ENCODE peak calls at places on chromosomes 2 and 18, in six cellular contexts. M is CD8-positive, alpha-beta T cell; W is Karpas-422; K is CD4-positive, alpha-beta memory T cell; A is heart right ventricle; G is body of pancreas. J is an unnamed sample. For H3K4me1, the result is how much of the 10 kb centered on the place peaks cover.

GRCh38 chr2:16665746-16666452 is at the start of gene CYRIA:
- DNase-seq in W (peak), A (peak), K (peak), M (peak), G (peak), J (no peak)

GRCh38 chr2:231293163-231293562 is 94.7 kb downstream of the ARMC9 start:
- DNase-seq in G (no peak), M (no peak), K (no peak), W (no peak), A (no peak), J (no peak)

GRCh38 chr2:71486881-71487640 is 33.7 kb downstream of the DYSF start:
- DNase-seq in A (no peak), G (no peak), M (no peak), W (no peak), K (no peak), J (no peak)

GRCh38 chr2:239035361-239035814 is 187.5 kb downstream of the TWIST2 start:
- DNase-seq in W (peak), G (peak), M (peak), A (peak), K (peak), J (no peak)

GRCh38 chr2:74704216-74704615 is 50.2 kb downstream of the SEMA4F start:
- DNase-seq in A (no peak), G (no peak), W (no peak), M (no peak), K (no peak), J (no peak)

GRCh38 chr2:102603904-102604303 is 15.4 kb upstream of the SLC9A2 start:
- DNase-seq in M (no peak), W (no peak), G (no peak), K (no peak), A (no peak), J (no peak)

GRCh38 chr18:3794537-3795348 is 344.8 kb downstream of the TGIF1 start:
- DNase-seq in K (no peak), M (no peak), A (peak), G (no peak), W (no peak), J (no peak)

GRCh38 chr18:49081511-49082146 is 130.9 kb upstream of the SMAD7 start:
- DNase-seq in K (no peak), W (no peak), G (no peak), A (no peak), M (no peak), J (no peak)

GRCh38 chr2:150232321-150232720 is 255.1 kb downstream of the RND3 start:
- DNase-seq in M (no peak), K (no peak), G (no peak), A (no peak), W (no peak), J (no peak)

GRCh38 chr18:56563568-56563967 is 74.8 kb downstream of the TXNL1 start:
- DNase-seq in G (no peak), A (no peak), W (peak), M (no peak), K (no peak), J (peak)

GRCh38 chr2:240163844-240164574 is 23.6 kb upstream of the OTOS start:
- DNase-seq in W (no peak), G (no peak), A (no peak), K (no peak), M (no peak), J (no peak)

GRCh38 chr2:85390941-85391669 is 19.1 kb downstream of the CAPG start:
- DNase-seq in G (peak), K (peak), A (peak), M (peak), W (peak), J (peak)

GRCh38 chr18:55781481-55781957 is 193.5 kb upstream of the TCF4 start:
- DNase-seq in M (no peak), W (no peak), G (no peak), A (peak), K (no peak), J (no peak)

GRCh38 chr2:1874950-1875349 is 130.6 kb upstream of the PXDN start:
- DNase-seq in G (no peak), M (no peak), A (no peak), K (no peak), W (no peak), J (no peak)

GRCh38 chr2:105432749-105433148 is 33.9 kb upstream of the FHL2 start:
- DNase-seq in M (no peak), W (no peak), K (no peak), A (no peak), G (no peak), J (no peak)

GRCh38 chr2:199740111-199740428 is 110.9 kb downstream of the FTCDNL1 start:
- DNase-seq in A (no peak), W (no peak), K (no peak), G (no peak), M (no peak), J (no peak)

GRCh38 chr2:42201228-42201855 is 32.2 kb downstream of the EML4 start:
- DNase-seq in G (no peak), K (no peak), W (no peak), A (no peak), M (no peak), J (no peak)

GRCh38 chr2:205321240-205321639 is 361.1 kb upstream of the NRP2 start:
- DNase-seq in A (no peak), G (no peak), W (no peak), K (no peak), M (no peak), J (no peak)

GRCh38 chr2:65551528-65551927 is 119.1 kb upstream of the SPRED2 start:
- DNase-seq in K (no peak), M (no peak), G (no peak), W (no peak), A (no peak), J (no peak)

GRCh38 chr18:75779450-75779849 is 351.9 kb upstream of the SMIM21 start:
- DNase-seq in W (no peak), M (no peak), K (no peak), A (no peak), G (no peak), J (no peak)

GRCh38 chr2:64846175-64846574 is 143.0 kb upstream of the SLC1A4 start:
- DNase-seq in G (no peak), A (no peak), K (no peak), M (no peak), W (no peak), J (no peak)

GRCh38 chr2:28449489-28450395 is 46.1 kb upstream of the PLB1 start:
- DNase-seq in W (no peak), A (no peak), G (no peak), M (no peak), K (no peak), J (no peak)

GRCh38 chr2:42969231-42970150 is 177.1 kb upstream of the HAAO start:
- DNase-seq in M (no peak), W (no peak), G (no peak), A (no peak), K (no peak), J (no peak)

GRCh38 chr2:7190587-7191320 is 273.5 kb downstream of the RNF144A start:
- DNase-seq in G (no peak), M (no peak), K (no peak), A (no peak), W (no peak), J (no peak)

GRCh38 chr2:148259674-148260073 is 238.8 kb downstream of the MBD5 start:
- DNase-seq in W (peak), M (no peak), A (no peak), G (no peak), K (no peak), J (no peak)

GRCh38 chr2:203706403-203706802 is at the start of gene CD28:
- DNase-seq in W (no peak), A (peak), K (peak), M (peak), G (no peak), J (no peak)

GRCh38 chr18:13544953-13545352 is 181.4 kb downstream of the FAM210A start:
- DNase-seq in M (no peak), G (no peak), A (no peak), K (no peak), W (no peak), J (no peak)

GRCh38 chr2:233228414-233228813 is 23.1 kb upstream of the ATG16L1 start:
- DNase-seq in K (no peak), W (no peak), A (no peak), G (no peak), M (no peak), J (no peak)

GRCh38 chr2:233226511-233227031 is 24.9 kb upstream of the ATG16L1 start:
- DNase-seq in G (no peak), M (no peak), W (no peak), K (no peak), A (no peak), J (no peak)

GRCh38 chr2:233225230-233226068 is 26.0 kb upstream of the ATG16L1 start:
- DNase-seq in K (no peak), M (no peak), A (no peak), W (no peak), G (no peak), J (no peak)

GRCh38 chr2:233223059-233223894 is 28.2 kb upstream of the ATG16L1 start:
- DNase-seq in G (no peak), A (no peak), K (no peak), M (no peak), W (peak), J (no peak)

DNA sequence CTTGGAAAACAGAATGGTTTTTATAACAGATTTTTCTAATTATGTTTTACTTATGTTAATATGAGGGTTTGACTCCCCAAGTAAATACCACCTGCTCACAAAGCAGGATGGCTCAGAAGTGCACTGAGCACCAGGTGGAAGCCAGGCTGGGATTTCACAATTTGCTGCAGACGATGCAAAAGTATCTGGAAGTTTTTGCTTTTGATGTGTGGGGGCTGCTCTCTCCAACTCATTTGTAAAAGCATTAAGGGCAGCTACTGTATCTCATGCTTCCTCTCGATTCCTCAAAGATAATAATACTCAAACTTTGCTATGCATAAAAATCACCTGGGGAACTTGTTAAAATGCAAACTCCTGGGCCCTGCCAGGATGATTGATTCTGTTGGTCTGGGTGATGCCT is 23.9 kb upstream of the ATG16L1 start:
- DNase-seq in M (no peak), K (no peak), W (no peak), G (no peak), A (no peak), J (no peak)
- H3K4me1 ChIP-seq in M (under half), K (under half), W (under half), G (under half), A (under half), J (under half)

DNA sequence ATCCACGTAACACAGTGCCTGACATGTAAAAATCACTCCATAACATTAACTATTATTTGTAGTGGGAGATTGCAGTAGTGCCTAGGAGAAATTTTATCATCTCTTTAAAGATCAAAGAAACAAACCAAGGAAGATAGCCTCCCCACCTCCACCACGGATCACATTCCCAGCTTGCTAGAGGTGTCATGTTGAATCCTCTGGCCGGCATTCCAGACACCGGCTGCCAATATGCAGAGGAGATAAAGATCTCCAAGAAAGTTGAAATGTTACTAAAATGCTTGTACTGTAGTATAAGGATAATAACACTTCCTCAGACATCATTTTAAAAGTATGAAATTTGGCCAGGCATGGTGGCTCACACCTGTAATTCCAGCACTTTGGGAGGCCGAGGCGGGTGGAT is 6.1 kb upstream of the ATG16L1 start:
- DNase-seq in A (no peak), M (no peak), W (no peak), G (no peak), K (no peak), J (no peak)
- H3K4me1 ChIP-seq in A (under half), M (under half), W (under half), G (under half), K (half or more), J (under half)

DNA sequence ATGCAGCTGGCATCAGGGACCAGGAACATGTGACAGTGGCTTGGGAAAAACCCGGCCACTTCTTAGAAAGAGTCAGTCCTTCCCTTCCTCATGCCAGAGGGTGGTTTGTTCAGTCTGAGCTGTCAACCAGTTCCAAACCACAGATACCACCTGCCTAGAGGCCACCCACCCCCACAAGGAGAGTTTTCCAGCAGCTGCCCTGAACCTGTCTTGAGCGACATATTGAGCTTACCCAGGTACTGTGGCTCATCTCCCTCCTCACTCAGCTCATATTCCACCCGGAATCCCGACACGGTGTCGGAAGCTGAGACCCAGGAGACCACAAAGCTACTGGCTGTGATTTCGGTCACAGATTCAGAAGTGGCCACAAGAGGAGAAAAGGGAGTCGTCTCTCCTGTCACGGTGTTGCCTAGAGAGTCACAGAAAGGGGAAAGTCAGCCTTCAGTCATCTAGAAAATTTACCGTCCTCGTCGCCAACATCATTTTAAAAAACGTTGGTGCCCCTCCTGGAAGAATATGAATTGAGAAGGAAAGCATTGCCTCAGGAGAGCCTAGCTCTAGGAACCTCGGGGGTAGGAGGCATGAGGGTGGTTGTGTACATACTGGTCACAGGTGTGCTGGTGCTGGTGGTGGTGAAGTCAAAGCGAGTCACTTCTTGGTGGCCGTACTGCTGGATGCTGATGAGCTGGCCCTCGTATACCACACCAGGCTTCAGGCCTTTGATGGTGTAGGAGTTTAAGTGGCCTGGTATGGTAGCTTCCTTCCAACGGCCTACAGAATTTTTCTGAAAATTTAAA is 26.3 kb downstream of the FN1 start:
- DNase-seq in K (no peak), W (no peak), M (no peak), G (no peak), A (no peak), J (no peak)
- H3K4me1 ChIP-seq in K (under half), W (under half), M (under half), G (under half), A (under half), J (half or more)

GRCh38 chr2:37321029-37321682 is 3.5 kb downstream of the PRKD3 start:
- DNase-seq in M (no peak), A (no peak), W (no peak), G (no peak), K (no peak), J (no peak)

GRCh38 chr2:37318401-37318800 is 6.2 kb downstream of the PRKD3 start:
- DNase-seq in M (no peak), W (no peak), K (no peak), A (no peak), G (no peak), J (no peak)

GRCh38 chr2:37317746-37318145 is 6.9 kb downstream of the PRKD3 start:
- DNase-seq in G (no peak), W (no peak), K (no peak), A (no peak), M (no peak), J (no peak)

GRCh38 chr2:37322368-37322767 is 2.3 kb downstream of the PRKD3 start:
- DNase-seq in A (no peak), K (no peak), M (no peak), W (no peak), G (no peak), J (no peak)

DNA sequence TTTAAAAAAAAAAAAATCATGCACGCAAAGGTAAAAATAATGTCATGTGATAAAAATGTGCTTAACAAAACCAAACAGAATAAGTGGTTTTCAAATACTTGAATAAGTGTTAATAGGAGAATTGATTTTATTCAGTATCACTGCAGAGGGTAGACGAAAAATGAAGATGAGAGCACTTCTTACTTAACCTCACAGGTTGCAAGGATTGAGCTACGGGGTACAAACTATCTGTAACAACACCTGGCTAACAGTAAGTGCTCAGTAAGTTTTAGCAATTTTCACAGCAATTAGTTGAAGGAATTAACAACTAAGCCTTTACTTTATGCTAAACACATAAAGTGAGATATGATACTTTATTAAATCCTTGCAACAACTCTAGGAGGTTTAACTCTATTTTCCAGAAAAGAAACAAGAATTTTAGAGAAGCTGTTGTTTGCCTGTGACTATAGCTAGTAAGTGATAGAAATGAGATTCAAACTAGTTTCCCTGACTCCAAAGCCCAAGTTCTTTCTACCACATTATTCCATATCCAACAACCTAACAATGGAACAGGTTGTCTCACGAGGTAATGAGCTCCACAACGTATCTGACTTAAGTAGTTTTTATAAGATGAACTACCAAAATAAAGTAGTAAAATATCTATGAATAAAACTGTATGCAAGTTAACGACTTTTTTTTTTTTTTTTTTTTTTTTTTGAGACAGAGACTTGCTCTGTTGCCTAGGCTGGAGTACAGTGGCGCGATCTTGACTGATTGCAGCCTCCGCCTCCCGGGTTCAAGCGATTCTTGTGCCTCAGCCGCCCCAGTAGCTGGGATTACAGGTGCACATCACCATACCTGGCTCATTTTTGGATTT is 4.7 kb downstream of the PRKD3 start:
- DNase-seq in W (no peak), K (no peak), G (no peak), M (no peak), A (no peak), J (no peak)
- H3K4me1 ChIP-seq in W (under half), K (under half), G (under half), M (under half), A (under half), J (under half)

GRCh38 chr2:136324966-136325365 is 207.0 kb upstream of the CXCR4 start:
- DNase-seq in G (no peak), K (no peak), A (no peak), W (no peak), M (no peak), J (no peak)

GRCh38 chr2:136325844-136326291 is 207.9 kb upstream of the CXCR4 start:
- DNase-seq in G (no peak), A (no peak), M (no peak), W (no peak), K (no peak), J (no peak)

GRCh38 chr2:136323212-136323611 is 205.3 kb upstream of the CXCR4 start:
- DNase-seq in W (no peak), A (no peak), G (no peak), M (no peak), K (no peak), J (no peak)

GRCh38 chr2:136322436-136322835 is 204.5 kb upstream of the CXCR4 start:
- DNase-seq in K (no peak), A (no peak), M (no peak), G (no peak), W (no peak), J (no peak)

GRCh38 chr2:136323935-136324334 is 206.0 kb upstream of the CXCR4 start:
- DNase-seq in W (no peak), A (no peak), G (no peak), K (no peak), M (no peak), J (no peak)
- H3K4me1 ChIP-seq in W (under half), A (under half), G (under half), K (half or more), M (under half), J (under half)

GRCh38 chr2:60550151-60550983 is 3.1 kb downstream of the BCL11A start:
- DNase-seq in G (peak), M (peak), A (peak), W (peak), K (no peak), J (peak)
- H3K4me1 ChIP-seq in G (under half), M (under half), A (under half), W (under half), K (under half), J (under half)

DNA sequence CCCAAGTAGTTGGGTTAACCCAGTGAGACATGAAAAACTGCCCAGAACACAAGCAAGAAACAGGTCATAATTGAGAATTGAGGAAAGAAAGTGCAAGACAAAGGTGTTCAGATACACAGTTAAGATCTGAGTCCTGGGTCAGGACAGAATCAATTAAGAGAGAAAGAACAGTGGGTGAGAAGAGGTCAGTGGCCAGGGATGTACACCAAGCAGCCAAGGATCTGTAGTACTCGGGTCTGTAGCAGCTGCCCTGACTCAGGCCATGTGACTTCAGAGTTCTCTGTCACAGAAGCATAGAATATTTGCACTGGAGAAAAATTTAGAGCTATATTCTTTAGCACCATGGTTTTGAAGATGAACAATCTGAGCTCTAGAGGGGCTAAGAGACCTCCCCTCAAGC is 141.6 kb downstream of the SLC8A1 start:
- DNase-seq in A (no peak), K (no peak), M (no peak), W (no peak), G (no peak), J (no peak)
- H3K4me1 ChIP-seq in A (under half), K (under half), M (under half), W (under half), G (under half), J (under half)

J was measured in HepG2.